ENCODE peak calls at places on chromosome 11, in nine cellular contexts. Z is mammary epithelial cell, P is nephron progenitor cell, N is AG04449, X is right atrium auricular region, V is HFF-Myc, Q is RWPE1, A is fibroblast of lung, W is SK-N-SH. H is an unnamed sample.

GRCh38 chr11:101516546-101516945 is 67.3 kb downstream of the TRPC6 start:
- DNase-seq in Z (no peak), P (peak), N (no peak), X (no peak), V (no peak), Q (no peak), A (no peak), W (no peak), H (no peak)

GRCh38 chr11:26947379-26947844 is 46.5 kb upstream of the FIBIN start:
- DNase-seq in Z (peak), P (no peak), N (peak), X (peak), V (peak), Q (peak), A (peak), W (no peak), H (peak)

GRCh38 chr11:130037881-130038601 is 31.7 kb upstream of the APLP2 start:
- DNase-seq in Z (peak), P (no peak), N (no peak), X (no peak), V (no peak), Q (peak), A (peak), W (no peak), H (no peak)

GRCh38 chr11:122285444-122285843 is 169.4 kb upstream of the BLID start:
- DNase-seq in Z (no peak), P (no peak), N (no peak), X (no peak), V (no peak), Q (no peak), A (no peak), W (peak), H (no peak)

GRCh38 chr11:97414801-97415200 is 1025.0 kb downstream of the JRKL start:
- DNase-seq in Z (no peak), P (no peak), N (no peak), X (no peak), V (no peak), Q (no peak), A (no peak), W (no peak), H (no peak)

GRCh38 chr11:126123686-126124085 is 61.0 kb upstream of the CDON start:
- DNase-seq in Z (no peak), P (no peak), N (no peak), X (no peak), V (no peak), Q (no peak), A (no peak), W (no peak), H (no peak)

GRCh38 chr11:22711212-22711770 is 44.9 kb downstream of the GAS2 start:
- DNase-seq in Z (peak), P (no peak), N (no peak), X (no peak), V (no peak), Q (peak), A (no peak), W (no peak), H (no peak)

GRCh38 chr11:87173185-87174039 is 135.7 kb downstream of the TMEM135 start:
- DNase-seq in Z (peak), P (no peak), N (peak), X (no peak), V (peak), Q (peak), A (peak), W (no peak), H (no peak)

GRCh38 chr11:34263462-34264186 is 94.2 kb downstream of the ABTB2 start:
- DNase-seq in Z (peak), P (no peak), N (no peak), X (peak), V (peak), Q (peak), A (peak), W (no peak), H (peak)

GRCh38 chr11:100739636-100740035 is 52.5 kb downstream of the ARHGAP42 start:
- DNase-seq in Z (no peak), P (peak), N (peak), X (no peak), V (no peak), Q (no peak), A (peak), W (no peak), H (peak)

GRCh38 chr11:117478126-117478856 is 150.6 kb downstream of the CEP164 start:
- DNase-seq in Z (no peak), P (no peak), N (no peak), X (no peak), V (no peak), Q (no peak), A (no peak), W (no peak), H (no peak)

GRCh38 chr11:47104337-47104950 is 72.2 kb downstream of the ARFGAP2 start:
- DNase-seq in Z (no peak), P (no peak), N (peak), X (no peak), V (no peak), Q (no peak), A (peak), W (no peak), H (peak)

GRCh38 chr11:119027561-119028345 is 2.9 kb downstream of the SLC37A4 start:
- DNase-seq in Z (no peak), P (no peak), N (no peak), X (no peak), V (no peak), Q (no peak), A (no peak), W (no peak), H (no peak)

GRCh38 chr11:128509990-128510389 is 77.4 kb downstream of the ETS1 start:
- DNase-seq in Z (peak), P (no peak), N (no peak), X (no peak), V (no peak), Q (peak), A (peak), W (no peak), H (no peak)

GRCh38 chr11:57773026-57773598 is 11.5 kb downstream of the CTNND1 start:
- DNase-seq in Z (no peak), P (no peak), N (no peak), X (no peak), V (no peak), Q (no peak), A (no peak), W (no peak), H (no peak)

GRCh38 chr11:31757245-31757835 is 53.8 kb downstream of the PAX6 start:
- DNase-seq in Z (no peak), P (no peak), N (no peak), X (no peak), V (no peak), Q (no peak), A (peak), W (no peak), H (no peak)

GRCh38 chr11:33735426-33736147 is 636 bp downstream of the CD59 start:
- DNase-seq in Z (peak), P (no peak), N (no peak), X (no peak), V (no peak), Q (no peak), A (peak), W (peak), H (no peak)

GRCh38 chr11:92556435-92556834 is 331.8 kb downstream of the FAT3 start:
- DNase-seq in Z (peak), P (peak), N (no peak), X (no peak), V (no peak), Q (peak), A (peak), W (no peak), H (no peak)

GRCh38 chr11:72217856-72218745 is 1.5 kb downstream of the FOLR2 start:
- DNase-seq in Z (no peak), P (no peak), N (no peak), X (peak), V (no peak), Q (no peak), A (no peak), W (no peak), H (no peak)

GRCh38 chr11:120714448-120714847 is 202.9 kb downstream of the GRIK4 start:
- DNase-seq in Z (no peak), P (no peak), N (no peak), X (no peak), V (no peak), Q (no peak), A (no peak), W (no peak), H (no peak)

GRCh38 chr11:74388678-74389327 is 9.4 kb downstream of the PGM2L1 start:
- DNase-seq in Z (peak), P (peak), N (no peak), X (peak), V (peak), Q (peak), A (peak), W (peak), H (peak)

GRCh38 chr11:82085493-82085892 is 648.2 kb downstream of the FAM181B start:
- DNase-seq in Z (no peak), P (no peak), N (no peak), X (no peak), V (no peak), Q (no peak), A (no peak), W (no peak), H (no peak)

GRCh38 chr11:16081756-16082531 is 274.4 kb downstream of the SOX6 start:
- DNase-seq in Z (no peak), P (no peak), N (no peak), X (no peak), V (no peak), Q (no peak), A (no peak), W (peak), H (no peak)

GRCh38 chr11:95944623-95945022 is 20.7 kb upstream of the MTMR2 start:
- DNase-seq in Z (no peak), P (no peak), N (no peak), X (no peak), V (no peak), Q (no peak), A (no peak), W (no peak), H (no peak)

GRCh38 chr11:134377876-134378275 is 34.2 kb downstream of the B3GAT1 start:
- DNase-seq in Z (no peak), P (no peak), N (no peak), X (no peak), V (no peak), Q (no peak), A (no peak), W (no peak), H (no peak)

GRCh38 chr11:132456735-132457328 is 1075.5 kb downstream of the OPCML start:
- DNase-seq in Z (no peak), P (peak), N (no peak), X (no peak), V (no peak), Q (no peak), A (no peak), W (no peak), H (no peak)

GRCh38 chr11:133966924-133967598 is 10.3 kb upstream of the IGSF9B start:
- DNase-seq in Z (no peak), P (peak), N (no peak), X (no peak), V (no peak), Q (no peak), A (no peak), W (peak), H (no peak)

GRCh38 chr11:31810779-31811647 is at the start of gene PAX6:
- DNase-seq in Z (peak), P (peak), N (no peak), X (peak), V (no peak), Q (peak), A (peak), W (peak), H (no peak)

GRCh38 chr11:113876798-113877672 is 1.7 kb upstream of the USP28 start:
- DNase-seq in Z (no peak), P (no peak), N (no peak), X (no peak), V (no peak), Q (no peak), A (no peak), W (no peak), H (no peak)

GRCh38 chr11:61701298-61701993 is 21.3 kb downstream of the DAGLA start:
- DNase-seq in Z (no peak), P (peak), N (no peak), X (no peak), V (no peak), Q (no peak), A (no peak), W (peak), H (no peak)
- TF ChIP-seq CTCF in Z (no peak), P (peak), N (peak), X (no peak), V (peak), Q (no peak), A (peak), W (peak), H (peak)

DNA sequence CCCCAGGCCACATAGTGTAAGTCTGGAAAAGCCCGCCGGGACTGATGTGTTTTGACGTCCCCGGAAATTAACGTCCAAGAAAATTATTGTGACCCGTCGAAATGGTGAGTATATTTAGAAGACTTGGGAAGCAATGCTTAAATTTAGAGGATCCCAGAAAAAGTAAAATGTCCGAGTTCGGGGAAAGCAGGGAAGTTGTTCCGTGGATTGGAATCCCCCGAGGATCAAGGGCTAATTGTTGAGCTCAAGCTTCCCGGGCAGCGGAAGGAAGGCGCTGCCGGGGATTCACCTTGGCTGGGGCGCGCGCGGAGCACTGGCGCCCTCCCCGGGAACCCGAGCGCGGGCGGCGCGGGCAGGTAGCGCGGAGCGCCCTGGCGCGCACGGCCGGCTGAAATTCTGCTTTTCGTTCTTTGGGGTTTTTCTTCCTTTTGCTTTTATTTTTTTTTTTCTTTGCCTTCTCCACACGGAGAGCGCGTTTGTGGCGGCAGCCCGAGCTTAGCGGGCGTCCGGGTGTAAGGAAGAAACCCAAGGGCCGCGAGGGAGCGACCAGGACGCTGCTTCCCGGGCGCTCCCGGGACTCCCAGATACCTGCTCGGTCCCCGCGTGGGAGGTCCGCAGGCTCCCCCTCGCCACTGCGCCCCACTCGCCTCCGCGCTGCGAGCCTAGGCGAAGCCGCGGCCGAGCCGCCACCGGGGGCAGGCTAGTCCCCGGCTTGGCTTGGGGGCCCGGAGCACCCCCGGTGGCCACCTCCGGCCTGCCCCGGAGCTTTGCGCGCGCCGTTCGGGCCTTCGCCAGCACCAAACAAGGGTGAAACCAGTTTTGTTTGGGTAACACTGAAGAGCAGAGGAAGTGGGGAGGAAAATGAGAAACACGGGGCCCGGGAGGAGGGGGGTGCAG is 4.7 kb upstream of the IGF2 start:
- DNase-seq in Z (peak), P (peak), N (no peak), X (no peak), V (no peak), Q (no peak), A (no peak), W (no peak), H (no peak)
- TF ChIP-seq CTCF in Z (no peak), P (peak), N (no peak), X (no peak), V (no peak), Q (peak), A (no peak), W (no peak), H (no peak)

DNA sequence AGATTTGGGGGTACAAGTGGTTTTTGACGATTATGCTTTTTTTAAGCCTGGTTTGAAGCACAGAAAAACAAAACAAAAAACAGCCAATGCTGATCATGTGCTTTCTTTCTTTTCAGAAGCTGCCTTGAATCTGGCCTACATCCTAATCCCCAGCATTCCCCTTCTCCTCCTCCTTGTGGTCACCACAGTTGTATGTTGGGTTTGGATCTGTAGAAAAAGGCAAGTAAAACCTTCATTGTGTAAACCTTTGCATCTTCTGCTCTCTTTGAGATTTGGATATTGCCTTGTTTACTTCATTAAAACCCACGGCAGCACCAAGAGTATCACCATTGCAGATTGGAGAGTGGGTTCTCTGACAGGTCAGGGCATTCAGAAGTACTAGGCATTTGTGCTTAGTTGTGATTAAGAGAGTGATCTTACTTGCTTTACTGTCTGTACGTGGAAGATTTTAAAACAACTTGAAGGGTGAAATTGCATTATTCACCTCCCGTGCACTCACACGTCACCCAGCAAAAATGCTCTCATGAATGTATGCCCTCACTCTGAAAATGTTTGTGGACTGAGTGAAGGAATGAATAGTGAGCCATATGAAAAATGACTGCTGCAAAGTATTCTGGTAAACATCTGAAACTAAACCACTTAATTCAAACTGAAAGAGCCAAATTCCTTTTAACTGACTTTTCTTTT is 17.0 kb downstream of the LAYN start:
- DNase-seq in Z (peak), P (no peak), N (peak), X (no peak), V (peak), Q (peak), A (peak), W (no peak), H (peak)
- TF ChIP-seq CTCF in Z (no peak), P (no peak), N (peak), X (no peak), V (peak), Q (no peak), A (peak), W (peak), H (no peak)

GRCh38 chr11:69445131-69445470 is 36.4 kb upstream of the LINC01488 start:
- DNase-seq in Z (no peak), P (no peak), N (no peak), X (no peak), V (no peak), Q (no peak), A (no peak), W (no peak), H (no peak)

GRCh38 chr11:69443138-69443967 is 38.1 kb upstream of the LINC01488 start:
- DNase-seq in Z (peak), P (peak), N (no peak), X (peak), V (peak), Q (peak), A (peak), W (peak), H (peak)

GRCh38 chr11:69443968-69444364 is 37.5 kb upstream of the LINC01488 start:
- DNase-seq in Z (no peak), P (no peak), N (no peak), X (peak), V (no peak), Q (no peak), A (peak), W (no peak), H (no peak)

GRCh38 chr11:69446108-69446507 is 35.4 kb upstream of the LINC01488 start:
- DNase-seq in Z (no peak), P (no peak), N (no peak), X (no peak), V (no peak), Q (no peak), A (no peak), W (no peak), H (no peak)

GRCh38 chr11:69444381-69445130 is 36.9 kb upstream of the LINC01488 start:
- DNase-seq in Z (peak), P (peak), N (peak), X (peak), V (peak), Q (peak), A (peak), W (no peak), H (peak)
- TF ChIP-seq CTCF in Z (peak), P (peak), N (no peak), X (no peak), V (peak), Q (no peak), A (peak), W (no peak), H (peak)

GRCh38 chr11:12050470-12050891 is 42.1 kb upstream of the DKK3 start:
- DNase-seq in Z (no peak), P (no peak), N (no peak), X (peak), V (no peak), Q (no peak), A (no peak), W (no peak), H (no peak)

GRCh38 chr11:12056112-12056511 is 47.7 kb upstream of the DKK3 start:
- DNase-seq in Z (no peak), P (no peak), N (no peak), X (peak), V (no peak), Q (no peak), A (no peak), W (no peak), H (no peak)

GRCh38 chr11:12050911-12051667 is 42.7 kb upstream of the DKK3 start:
- DNase-seq in Z (no peak), P (no peak), N (no peak), X (peak), V (no peak), Q (no peak), A (no peak), W (no peak), H (no peak)

GRCh38 chr11:12053606-12054361 is 45.4 kb upstream of the DKK3 start:
- DNase-seq in Z (no peak), P (no peak), N (no peak), X (peak), V (no peak), Q (no peak), A (no peak), W (no peak), H (peak)

GRCh38 chr11:12052676-12053605 is 44.5 kb upstream of the DKK3 start:
- DNase-seq in Z (peak), P (no peak), N (no peak), X (peak), V (no peak), Q (no peak), A (no peak), W (no peak), H (no peak)
- TF ChIP-seq CTCF in Z (peak), P (no peak), N (peak), X (no peak), V (peak), Q (no peak), A (no peak), W (no peak), H (no peak)

DNA sequence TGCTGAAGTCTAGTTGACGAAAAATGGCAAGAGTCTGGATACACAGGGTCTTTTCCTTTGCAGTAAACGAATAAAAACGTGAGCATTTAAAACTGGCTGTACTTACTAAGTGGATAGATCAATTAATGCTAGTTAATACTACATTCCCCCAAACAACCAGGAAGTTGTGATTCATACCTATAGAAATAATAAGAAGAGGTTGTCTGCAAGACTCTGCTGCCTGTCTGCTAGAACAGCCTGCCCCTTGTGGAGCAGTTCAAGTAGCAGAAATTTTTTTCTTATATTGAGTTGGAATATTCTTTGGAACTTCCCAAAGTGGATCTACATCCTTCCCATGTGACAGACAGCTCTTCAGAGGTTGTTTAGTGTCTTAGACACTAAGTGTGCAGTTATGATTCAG is 86.8 kb downstream of the TEAD1 start:
- DNase-seq in Z (peak), P (no peak), N (no peak), X (no peak), V (no peak), Q (peak), A (peak), W (no peak), H (no peak)
- TF ChIP-seq CTCF in Z (peak), P (no peak), N (peak), X (no peak), V (peak), Q (no peak), A (peak), W (peak), H (peak)

H was measured in AG09319.